ENCODE peak calls at places on chromosomes 1 and 21, in eight cellular contexts. L is adrenal gland, Z is astrocyte, N is A549, K is breast epithelium, H is lower lobe of right lung, F is fibroblast of lung, S is tibial artery. G is an unnamed sample.

GRCh38 chr1:215426101-215426500 is 141.0 kb upstream of the KCTD3 start:
- DNase-seq in L (no peak), Z (no peak), N (no peak), K (no peak), H (no peak), F (no peak), S (no peak), G (no peak)

GRCh38 chr1:100036718-100037664 is 67.2 kb downstream of the SLC35A3 start:
- DNase-seq in L (no peak), Z (peak), N (no peak), K (no peak), H (no peak), F (peak), S (no peak), G (peak)

GRCh38 chr1:27605796-27606707 is 2.1 kb upstream of the AHDC1 start:
- DNase-seq in L (no peak), Z (no peak), N (peak), K (no peak), H (no peak), F (peak), S (no peak), G (peak)

GRCh38 chr1:90488451-90488850 is 228.7 kb downstream of the BARHL2 start:
- DNase-seq in L (no peak), Z (peak), N (no peak), K (no peak), H (no peak), F (peak), S (no peak), G (peak)

GRCh38 chr1:176885756-176886155 is 278.8 kb downstream of the ASTN1 start:
- DNase-seq in L (no peak), Z (no peak), N (no peak), K (no peak), H (no peak), F (no peak), S (no peak), G (no peak)

GRCh38 chr21:41366522-41367151 is 4.8 kb downstream of the MX2 start:
- DNase-seq in L (no peak), Z (peak), N (peak), K (peak), H (peak), F (peak), S (peak), G (peak)

GRCh38 chr1:37438971-37439671 is 35.3 kb upstream of the ZC3H12A start:
- DNase-seq in L (no peak), Z (no peak), N (no peak), K (no peak), H (no peak), F (no peak), S (no peak), G (no peak)

GRCh38 chr1:37480125-37480466 is 5.7 kb downstream of the ZC3H12A start:
- DNase-seq in L (no peak), Z (no peak), N (no peak), K (no peak), H (no peak), F (no peak), S (peak), G (no peak)

GRCh38 chr21:17660449-17660848 is 47.7 kb upstream of the BTG3 start:
- DNase-seq in L (no peak), Z (peak), N (no peak), K (no peak), H (no peak), F (peak), S (no peak), G (peak)

GRCh38 chr21:42213082-42213774 is 5.7 kb upstream of the ABCG1 start:
- DNase-seq in L (peak), Z (no peak), N (no peak), K (no peak), H (no peak), F (no peak), S (peak), G (no peak)

GRCh38 chr1:180994262-180994661 is 28.4 kb downstream of the STX6 start:
- DNase-seq in L (no peak), Z (no peak), N (no peak), K (no peak), H (no peak), F (no peak), S (no peak), G (peak)

GRCh38 chr1:165877411-165877810 is 50.0 kb downstream of the UCK2 start:
- DNase-seq in L (no peak), Z (no peak), N (no peak), K (no peak), H (no peak), F (no peak), S (no peak), G (no peak)

GRCh38 chr1:19361231-19362147 is 49.4 kb downstream of the SLC66A1 start:
- DNase-seq in L (no peak), Z (peak), N (no peak), K (no peak), H (no peak), F (peak), S (no peak), G (no peak)

GRCh38 chr1:20308569-20308968 is 17.9 kb downstream of the VWA5B1 start:
- DNase-seq in L (peak), Z (no peak), N (no peak), K (no peak), H (no peak), F (no peak), S (no peak), G (no peak)

GRCh38 chr21:45642122-45642813 is 1.3 kb upstream of the PCBP3 start:
- DNase-seq in L (no peak), Z (no peak), N (no peak), K (no peak), H (no peak), F (no peak), S (no peak), G (no peak)

GRCh38 chr1:18618546-18619466 is 11.8 kb upstream of the PAX7 start:
- DNase-seq in L (no peak), Z (peak), N (peak), K (no peak), H (no peak), F (peak), S (no peak), G (no peak)

GRCh38 chr1:50971748-50972305 is 1.8 kb downstream of the CDKN2C start:
- DNase-seq in L (no peak), Z (no peak), N (no peak), K (no peak), H (no peak), F (no peak), S (no peak), G (no peak)

GRCh38 chr1:230851291-230851691 is 17.0 kb downstream of the C1orf198 start:
- DNase-seq in L (no peak), Z (peak), N (no peak), K (no peak), H (no peak), F (peak), S (no peak), G (peak)

GRCh38 chr1:234322097-234322496 is 51.2 kb upstream of the COA6 start:
- DNase-seq in L (no peak), Z (no peak), N (no peak), K (no peak), H (no peak), F (no peak), S (no peak), G (no peak)

GRCh38 chr1:168552961-168553360 is 9.2 kb upstream of the XCL2 start:
- DNase-seq in L (no peak), Z (no peak), N (no peak), K (no peak), H (no peak), F (no peak), S (no peak), G (peak)

GRCh38 chr1:242454262-242455051 is 70.0 kb downstream of the PLD5 start:
- DNase-seq in L (no peak), Z (peak), N (peak), K (no peak), H (no peak), F (peak), S (no peak), G (peak)

GRCh38 chr1:30478288-30478687 is 245.1 kb downstream of the MATN1 start:
- DNase-seq in L (no peak), Z (no peak), N (no peak), K (no peak), H (no peak), F (no peak), S (peak), G (no peak)

GRCh38 chr1:173420330-173420806 is 56.8 kb upstream of the PRDX6 start:
- DNase-seq in L (peak), Z (peak), N (peak), K (no peak), H (peak), F (peak), S (no peak), G (peak)

GRCh38 chr1:46671554-46671953 is at the start of gene TEX38:
- DNase-seq in L (no peak), Z (no peak), N (no peak), K (no peak), H (no peak), F (no peak), S (no peak), G (no peak)

GRCh38 chr1:187842406-187843165 is 1013.8 kb downstream of the PLA2G4A start:
- DNase-seq in L (no peak), Z (peak), N (no peak), K (no peak), H (no peak), F (peak), S (no peak), G (peak)

GRCh38 chr1:107704911-107705310 is 260.1 kb downstream of the VAV3 start:
- DNase-seq in L (no peak), Z (peak), N (no peak), K (no peak), H (no peak), F (peak), S (no peak), G (no peak)

GRCh38 chr21:42614811-42615342 is 38.5 kb upstream of the PDE9A start:
- DNase-seq in L (no peak), Z (no peak), N (peak), K (peak), H (peak), F (no peak), S (no peak), G (peak)

GRCh38 chr21:32248616-32249550 is 30.0 kb downstream of the MIS18A start:
- DNase-seq in L (no peak), Z (no peak), N (no peak), K (no peak), H (no peak), F (no peak), S (no peak), G (no peak)

GRCh38 chr1:94463765-94464330 is 45.7 kb downstream of the ABCD3 start:
- DNase-seq in L (peak), Z (peak), N (peak), K (no peak), H (no peak), F (peak), S (no peak), G (peak)

GRCh38 chr1:9651220-9651564 is 339 bp upstream of the PIK3CD start:
- DNase-seq in L (no peak), Z (no peak), N (no peak), K (no peak), H (no peak), F (no peak), S (no peak), G (no peak)
- TF ChIP-seq CTCF in L (no peak), Z (no peak), N (no peak), K (no peak), H (no peak), F (no peak), S (no peak), G (no peak)

GRCh38 chr21:15826908-15827601 is 97.3 kb downstream of the USP25 start:
- DNase-seq in L (no peak), Z (no peak), N (no peak), K (no peak), H (no peak), F (no peak), S (no peak), G (no peak)

GRCh38 chr21:15823486-15824150 is 93.8 kb downstream of the USP25 start:
- DNase-seq in L (no peak), Z (no peak), N (no peak), K (no peak), H (no peak), F (no peak), S (no peak), G (no peak)

GRCh38 chr21:15831497-15831896 is 101.7 kb downstream of the USP25 start:
- DNase-seq in L (no peak), Z (no peak), N (no peak), K (no peak), H (no peak), F (no peak), S (no peak), G (no peak)

GRCh38 chr21:15825699-15826098 is 95.9 kb downstream of the USP25 start:
- DNase-seq in L (no peak), Z (no peak), N (no peak), K (no peak), H (no peak), F (no peak), S (no peak), G (no peak)

DNA sequence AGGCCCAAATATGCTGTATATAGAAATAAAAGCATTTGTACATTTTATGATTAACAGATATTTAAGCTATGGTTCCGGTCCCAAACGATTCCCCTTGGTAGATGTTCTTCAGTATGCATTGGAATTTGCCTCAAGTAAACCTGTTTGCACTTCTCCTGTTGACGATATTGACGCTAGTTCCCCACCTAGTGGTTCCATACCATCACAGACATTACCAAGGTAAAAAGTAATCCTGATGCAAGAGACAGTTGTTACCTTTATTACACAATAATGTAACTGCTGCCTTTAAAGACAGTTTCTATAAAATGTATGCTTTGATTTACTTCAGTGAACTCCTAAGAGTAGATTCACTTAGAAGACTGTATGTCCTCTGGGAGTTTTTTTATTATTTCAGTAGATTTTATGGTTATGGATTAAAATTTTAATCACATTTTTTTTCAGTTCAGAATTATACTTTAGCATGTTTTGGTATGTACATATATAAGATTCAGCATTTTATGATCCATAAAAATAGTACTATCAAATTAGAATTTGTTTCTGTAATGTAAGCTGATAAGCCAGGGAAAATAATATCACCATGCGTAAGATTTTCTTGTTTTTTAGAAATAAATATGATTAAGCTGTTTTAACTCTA is 96.5 kb downstream of the USP25 start:
- DNase-seq in L (no peak), Z (peak), N (peak), K (no peak), H (no peak), F (peak), S (no peak), G (peak)
- H3K4me3 ChIP-seq in L (no peak), Z (no peak), N (no peak), K (no peak), H (no peak), F (no peak), S (no peak), G (no peak)

DNA sequence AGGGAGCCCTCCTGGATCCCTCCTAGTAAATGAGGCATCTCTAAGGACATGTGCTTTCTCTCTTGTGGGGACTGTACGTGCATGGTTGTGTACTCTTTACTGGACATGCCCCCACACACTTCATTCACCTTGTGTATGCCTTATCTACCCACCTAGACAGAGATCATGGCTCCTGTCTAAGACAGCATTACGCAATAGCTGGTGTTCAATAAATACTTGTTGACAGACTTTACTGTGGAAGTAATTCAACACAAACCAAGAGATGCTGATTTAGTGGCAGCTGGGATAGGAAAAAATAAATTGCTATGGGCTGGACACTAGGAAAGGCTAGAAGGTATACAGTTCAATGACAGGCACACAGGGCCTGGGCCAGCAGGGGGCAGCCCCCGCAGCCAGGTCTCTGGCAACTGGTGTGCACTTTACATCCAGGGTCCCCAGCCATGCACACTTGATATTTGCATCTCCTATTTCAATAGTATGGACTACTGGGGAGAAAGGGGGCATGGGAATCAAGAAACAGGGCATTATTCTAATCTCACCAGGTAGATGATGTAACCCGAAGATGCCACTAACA is 24.2 kb downstream of the TRABD2B start:
- DNase-seq in L (no peak), Z (no peak), N (no peak), K (no peak), H (no peak), F (no peak), S (no peak), G (no peak)
- TF ChIP-seq CTCF in L (no peak), Z (no peak), N (peak), K (no peak), H (peak), F (no peak), S (no peak), G (peak)

GRCh38 chr1:101175886-101176285 is 60.9 kb upstream of the S1PR1 start:
- DNase-seq in L (no peak), Z (no peak), N (no peak), K (no peak), H (no peak), F (peak), S (no peak), G (no peak)

GRCh38 chr1:101175474-101175873 is 61.3 kb upstream of the S1PR1 start:
- DNase-seq in L (no peak), Z (no peak), N (no peak), K (no peak), H (no peak), F (no peak), S (no peak), G (no peak)

GRCh38 chr1:101178341-101178687 is 58.5 kb upstream of the S1PR1 start:
- DNase-seq in L (no peak), Z (no peak), N (no peak), K (no peak), H (no peak), F (no peak), S (no peak), G (no peak)

GRCh38 chr1:101181930-101182329 is 54.9 kb upstream of the S1PR1 start:
- DNase-seq in L (no peak), Z (peak), N (no peak), K (no peak), H (no peak), F (peak), S (no peak), G (no peak)

GRCh38 chr1:101178688-101179491 is 57.9 kb upstream of the S1PR1 start:
- DNase-seq in L (no peak), Z (no peak), N (no peak), K (no peak), H (no peak), F (no peak), S (no peak), G (no peak)
- H3K4me3 ChIP-seq in L (no peak), Z (no peak), N (no peak), K (no peak), H (no peak), F (no peak), S (no peak), G (no peak)

GRCh38 chr1:156371553-156372264 is 2.7 kb downstream of the RHBG start:
- DNase-seq in L (peak), Z (peak), N (no peak), K (no peak), H (peak), F (peak), S (no peak), G (peak)

GRCh38 chr1:156373546-156373945 is 4.5 kb downstream of the RHBG start:
- DNase-seq in L (no peak), Z (no peak), N (no peak), K (no peak), H (no peak), F (no peak), S (no peak), G (no peak)

GRCh38 chr1:156368889-156369684 is at the start of gene RHBG:
- DNase-seq in L (peak), Z (peak), N (no peak), K (peak), H (peak), F (peak), S (no peak), G (peak)

GRCh38 chr1:156372876-156373275 is 3.9 kb downstream of the RHBG start:
- DNase-seq in L (no peak), Z (no peak), N (no peak), K (no peak), H (no peak), F (no peak), S (no peak), G (no peak)

GRCh38 chr1:156372265-156372586 is 3.2 kb downstream of the RHBG start:
- DNase-seq in L (no peak), Z (no peak), N (no peak), K (no peak), H (no peak), F (no peak), S (no peak), G (no peak)
- TF ChIP-seq CTCF in L (no peak), Z (no peak), N (no peak), K (no peak), H (no peak), F (no peak), S (no peak), G (no peak)

GRCh38 chr1:89023026-89023425 is 360 bp upstream of the GBP3 start:
- DNase-seq in L (no peak), Z (no peak), N (no peak), K (no peak), H (no peak), F (no peak), S (no peak), G (no peak)
- H3K4me3 ChIP-seq in L (no peak), Z (peak), N (no peak), K (peak), H (peak), F (no peak), S (peak), G (peak)

GRCh38 chr1:197066719-197067456 is at the start of gene F13B:
- DNase-seq in L (no peak), Z (no peak), N (no peak), K (no peak), H (no peak), F (no peak), S (no peak), G (no peak)
- TF ChIP-seq CTCF in L (no peak), Z (no peak), N (peak), K (no peak), H (no peak), F (peak), S (no peak), G (no peak)